ENCODE peak calls at places on chromosomes 13 and 19, in seven cellular contexts. One of them, this sample, is unnamed.

GRCh38 chr13:41465215-41465907 is 8.0 kb downstream of the RGCC start:
- DNase-seq in naive thymus-derived CD8-positive, alpha-beta T cell: peak; percentile 77
- DNase-seq in endodermal cell: no peak
- DNase-seq in cardiac fibroblast: peak; percentile 91
- DNase-seq in GM03348: peak; percentile 74
- DNase-seq in NCI-H774: no peak
- DNase-seq in putamen: no peak
- DNase-seq in this sample: peak; percentile 57

GRCh38 chr19:56133858-56134654 is 7.0 kb upstream of the ZNF444 start:
- DNase-seq in GM03348: no peak
- DNase-seq in NCI-H774: no peak
- DNase-seq in putamen: no peak
- DNase-seq in endodermal cell: no peak
- DNase-seq in naive thymus-derived CD8-positive, alpha-beta T cell: no peak
- DNase-seq in cardiac fibroblast: peak; percentile 46
- DNase-seq in this sample: no peak

GRCh38 chr19:33759356-33759755 is 37.3 kb upstream of the KCTD15 start:
- DNase-seq in GM03348: no peak
- DNase-seq in naive thymus-derived CD8-positive, alpha-beta T cell: no peak
- DNase-seq in cardiac fibroblast: no peak
- DNase-seq in NCI-H774: no peak
- DNase-seq in putamen: no peak
- DNase-seq in endodermal cell: no peak
- DNase-seq in this sample: no peak

GRCh38 chr13:33281951-33282595 is 3.5 kb downstream of the STARD13 start:
- DNase-seq in endodermal cell: no peak
- DNase-seq in cardiac fibroblast: peak; percentile 87
- DNase-seq in NCI-H774: no peak
- DNase-seq in GM03348: peak; percentile 18
- DNase-seq in naive thymus-derived CD8-positive, alpha-beta T cell: no peak
- DNase-seq in putamen: peak; percentile 71
- DNase-seq in this sample: no peak

GRCh38 chr13:112128052-112128610 is 61.2 kb downstream of the SOX1 start:
- DNase-seq in naive thymus-derived CD8-positive, alpha-beta T cell: no peak
- DNase-seq in putamen: no peak
- DNase-seq in NCI-H774: no peak
- DNase-seq in GM03348: no peak
- DNase-seq in endodermal cell: peak; percentile 13
- DNase-seq in cardiac fibroblast: no peak
- DNase-seq in this sample: no peak

GRCh38 chr13:68748038-68748437 is 1359.6 kb upstream of the ATXN8OS start:
- DNase-seq in GM03348: no peak
- DNase-seq in naive thymus-derived CD8-positive, alpha-beta T cell: no peak
- DNase-seq in endodermal cell: no peak
- DNase-seq in putamen: no peak
- DNase-seq in cardiac fibroblast: no peak
- DNase-seq in NCI-H774: no peak
- DNase-seq in this sample: no peak

GRCh38 chr13:67353891-67354459 is 123.8 kb upstream of the PCDH9 start:
- DNase-seq in GM03348: peak; percentile 11
- DNase-seq in naive thymus-derived CD8-positive, alpha-beta T cell: no peak
- DNase-seq in cardiac fibroblast: peak; percentile 69
- DNase-seq in NCI-H774: no peak
- DNase-seq in endodermal cell: no peak
- DNase-seq in putamen: no peak
- DNase-seq in this sample: no peak

GRCh38 chr13:37134411-37135041 is 29.1 kb upstream of the CSNK1A1L start:
- DNase-seq in GM03348: peak; percentile 57
- DNase-seq in naive thymus-derived CD8-positive, alpha-beta T cell: no peak
- DNase-seq in NCI-H774: no peak
- DNase-seq in putamen: no peak
- DNase-seq in endodermal cell: no peak
- DNase-seq in cardiac fibroblast: peak; percentile 90
- DNase-seq in this sample: no peak

GRCh38 chr13:76848596-76848995 is 37.6 kb downstream of the KCTD12 start:
- DNase-seq in GM03348: peak; percentile 53
- DNase-seq in NCI-H774: no peak
- DNase-seq in endodermal cell: no peak
- DNase-seq in cardiac fibroblast: peak; percentile 50
- DNase-seq in naive thymus-derived CD8-positive, alpha-beta T cell: no peak
- DNase-seq in putamen: no peak
- DNase-seq in this sample: no peak

GRCh38 chr13:36163809-36164308 is 32.7 kb upstream of the DCLK1 start:
- DNase-seq in GM03348: no peak
- DNase-seq in putamen: no peak
- DNase-seq in NCI-H774: peak; percentile 33
- DNase-seq in endodermal cell: no peak
- DNase-seq in cardiac fibroblast: peak; percentile 96
- DNase-seq in naive thymus-derived CD8-positive, alpha-beta T cell: no peak
- DNase-seq in this sample: no peak

GRCh38 chr19:43132696-43133095 is 50.2 kb upstream of the PSG2 start:
- DNase-seq in GM03348: peak; percentile 10
- DNase-seq in NCI-H774: no peak
- DNase-seq in cardiac fibroblast: no peak
- DNase-seq in putamen: no peak
- DNase-seq in endodermal cell: no peak
- DNase-seq in naive thymus-derived CD8-positive, alpha-beta T cell: no peak
- DNase-seq in this sample: no peak

GRCh38 chr13:111361873-111362648 is 41.6 kb downstream of the TEX29 start:
- DNase-seq in putamen: no peak
- DNase-seq in GM03348: no peak
- DNase-seq in endodermal cell: no peak
- DNase-seq in naive thymus-derived CD8-positive, alpha-beta T cell: no peak
- DNase-seq in NCI-H774: no peak
- DNase-seq in cardiac fibroblast: no peak
- DNase-seq in this sample: no peak

GRCh38 chr13:106570354-106570822 is 2.5 kb upstream of the ARGLU1 start:
- DNase-seq in naive thymus-derived CD8-positive, alpha-beta T cell: peak; percentile 57
- DNase-seq in endodermal cell: peak; percentile 95
- DNase-seq in NCI-H774: peak; percentile 34
- DNase-seq in putamen: no peak
- DNase-seq in GM03348: peak; percentile 60
- DNase-seq in cardiac fibroblast: peak; percentile 78
- DNase-seq in this sample: peak; percentile 30

GRCh38 chr13:35266412-35266811 is 210.1 kb downstream of the MAB21L1 start:
- DNase-seq in naive thymus-derived CD8-positive, alpha-beta T cell: no peak
- DNase-seq in NCI-H774: no peak
- DNase-seq in putamen: no peak
- DNase-seq in cardiac fibroblast: no peak
- DNase-seq in endodermal cell: no peak
- DNase-seq in GM03348: no peak
- DNase-seq in this sample: no peak

GRCh38 chr13:102721800-102722231 is 27.0 kb upstream of the METTL21C start:
- DNase-seq in endodermal cell: no peak
- DNase-seq in NCI-H774: no peak
- DNase-seq in naive thymus-derived CD8-positive, alpha-beta T cell: no peak
- DNase-seq in putamen: peak; percentile 94
- DNase-seq in cardiac fibroblast: peak; percentile 74
- DNase-seq in GM03348: peak; percentile 59
- DNase-seq in this sample: no peak

GRCh38 chr19:30792561-30793505 is 420.6 kb downstream of the ZNF536 start:
- DNase-seq in cardiac fibroblast: no peak
- DNase-seq in endodermal cell: peak; percentile 19
- DNase-seq in naive thymus-derived CD8-positive, alpha-beta T cell: no peak
- DNase-seq in NCI-H774: no peak
- DNase-seq in putamen: no peak
- DNase-seq in GM03348: no peak
- DNase-seq in this sample: no peak

GRCh38 chr19:48967346-48968178 is 2.5 kb downstream of the FTL start:
- DNase-seq in NCI-H774: no peak
- DNase-seq in putamen: no peak
- DNase-seq in naive thymus-derived CD8-positive, alpha-beta T cell: no peak
- DNase-seq in cardiac fibroblast: peak; percentile 73
- DNase-seq in GM03348: no peak
- DNase-seq in endodermal cell: peak; percentile 66
- DNase-seq in this sample: no peak

GRCh38 chr19:13799669-13800068 is 4.4 kb downstream of the ZSWIM4 start:
- DNase-seq in GM03348: no peak
- DNase-seq in NCI-H774: no peak
- DNase-seq in endodermal cell: no peak
- DNase-seq in naive thymus-derived CD8-positive, alpha-beta T cell: no peak
- DNase-seq in putamen: no peak
- DNase-seq in cardiac fibroblast: no peak
- DNase-seq in this sample: no peak

GRCh38 chr13:29844441-29844840 is 6.0 kb downstream of the UBL3 start:
- DNase-seq in endodermal cell: no peak
- DNase-seq in GM03348: no peak
- DNase-seq in cardiac fibroblast: peak; percentile 22
- DNase-seq in putamen: no peak
- DNase-seq in naive thymus-derived CD8-positive, alpha-beta T cell: no peak
- DNase-seq in NCI-H774: no peak
- DNase-seq in this sample: no peak

GRCh38 chr19:6065685-6066365 is 44.5 kb downstream of the RFX2 start:
- DNase-seq in cardiac fibroblast: no peak
- DNase-seq in GM03348: peak; percentile 52
- DNase-seq in putamen: no peak
- DNase-seq in NCI-H774: peak; percentile 31
- DNase-seq in endodermal cell: peak; percentile 78
- DNase-seq in naive thymus-derived CD8-positive, alpha-beta T cell: no peak
- DNase-seq in this sample: no peak

GRCh38 chr13:42855416-42855815 is 74.0 kb downstream of the FAM216B start:
- DNase-seq in endodermal cell: no peak
- DNase-seq in cardiac fibroblast: no peak
- DNase-seq in putamen: no peak
- DNase-seq in naive thymus-derived CD8-positive, alpha-beta T cell: no peak
- DNase-seq in GM03348: no peak
- DNase-seq in NCI-H774: no peak
- DNase-seq in this sample: no peak

GRCh38 chr19:52007436-52007804 is 591 bp downstream of the ZNF615 start:
- DNase-seq in cardiac fibroblast: peak; percentile 12
- DNase-seq in GM03348: peak; percentile 25
- DNase-seq in endodermal cell: peak; percentile 63
- DNase-seq in naive thymus-derived CD8-positive, alpha-beta T cell: no peak
- DNase-seq in NCI-H774: no peak
- DNase-seq in putamen: no peak
- DNase-seq in this sample: no peak

GRCh38 chr13:112885782-112886268 is 83.2 kb upstream of the MCF2L start:
- DNase-seq in cardiac fibroblast: peak; percentile 84
- DNase-seq in putamen: no peak
- DNase-seq in naive thymus-derived CD8-positive, alpha-beta T cell: no peak
- DNase-seq in endodermal cell: peak; percentile 96
- DNase-seq in NCI-H774: peak; percentile 98
- DNase-seq in GM03348: peak; percentile 92
- DNase-seq in this sample: no peak

GRCh38 chr13:41418027-41418426 is 39.3 kb upstream of the RGCC start:
- DNase-seq in NCI-H774: no peak
- DNase-seq in GM03348: no peak
- DNase-seq in endodermal cell: no peak
- DNase-seq in cardiac fibroblast: peak; percentile 72
- DNase-seq in putamen: no peak
- DNase-seq in naive thymus-derived CD8-positive, alpha-beta T cell: no peak
- DNase-seq in this sample: no peak

GRCh38 chr19:52946322-52947310 is 16.1 kb downstream of the ZNF816 start:
- DNase-seq in NCI-H774: no peak
- DNase-seq in GM03348: peak; percentile 13
- DNase-seq in endodermal cell: peak; percentile 94
- DNase-seq in putamen: no peak
- DNase-seq in naive thymus-derived CD8-positive, alpha-beta T cell: no peak
- DNase-seq in cardiac fibroblast: peak; percentile 14
- DNase-seq in this sample: no peak

GRCh38 chr13:51557875-51558604 is 26.2 kb upstream of the WDFY2 start:
- DNase-seq in endodermal cell: no peak
- DNase-seq in cardiac fibroblast: peak; percentile 86
- DNase-seq in naive thymus-derived CD8-positive, alpha-beta T cell: no peak
- DNase-seq in NCI-H774: no peak
- DNase-seq in GM03348: peak; percentile 73
- DNase-seq in putamen: no peak
- DNase-seq in this sample: no peak

GRCh38 chr19:41595258-41595889 is 19.4 kb downstream of the CEACAM21 start:
- DNase-seq in naive thymus-derived CD8-positive, alpha-beta T cell: peak; percentile 62
- DNase-seq in cardiac fibroblast: peak; percentile 91
- DNase-seq in putamen: peak; percentile 5
- DNase-seq in NCI-H774: peak; percentile 64
- DNase-seq in endodermal cell: peak; percentile 83
- DNase-seq in GM03348: peak; percentile 73
- DNase-seq in this sample: peak; percentile 35

This sample was measured in activated B cell treated with CpG ODN at 0.5 μM for 24 hours.